ENCODE peak calls at places on chromosome 10, in six cellular contexts. One of them, this sample, is unnamed.

GRCh38 chr10:132146271-132146671 is 40.5 kb upstream of the DPYSL4 start:
- DNase-seq in upper lobe of left lung: peak
- DNase-seq in CD4-positive, alpha-beta T cell: no peak
- DNase-seq in HCT116: no peak
- DNase-seq in foreskin fibroblast: no peak
- DNase-seq in upper lobe of right lung: peak
- DNase-seq in this sample: no peak

GRCh38 chr10:95208702-95209391 is 14.8 kb downstream of the ACSM6 start:
- DNase-seq in upper lobe of left lung: no peak
- DNase-seq in CD4-positive, alpha-beta T cell: no peak
- DNase-seq in HCT116: peak
- DNase-seq in foreskin fibroblast: no peak
- DNase-seq in upper lobe of right lung: no peak
- DNase-seq in this sample: peak

GRCh38 chr10:118209215-118209614 is 132.9 kb downstream of the FAM204A start:
- DNase-seq in upper lobe of left lung: no peak
- DNase-seq in CD4-positive, alpha-beta T cell: no peak
- DNase-seq in HCT116: no peak
- DNase-seq in foreskin fibroblast: no peak
- DNase-seq in upper lobe of right lung: no peak
- DNase-seq in this sample: no peak

GRCh38 chr10:17452060-17452894 is 2.1 kb downstream of the ST8SIA6 start:
- DNase-seq in upper lobe of left lung: no peak
- DNase-seq in CD4-positive, alpha-beta T cell: no peak
- DNase-seq in HCT116: no peak
- DNase-seq in foreskin fibroblast: no peak
- DNase-seq in upper lobe of right lung: no peak
- DNase-seq in this sample: peak

GRCh38 chr10:129864601-129865126 is 99.4 kb downstream of the EBF3 start:
- DNase-seq in upper lobe of left lung: no peak
- DNase-seq in CD4-positive, alpha-beta T cell: no peak
- DNase-seq in HCT116: no peak
- DNase-seq in foreskin fibroblast: peak
- DNase-seq in upper lobe of right lung: no peak
- DNase-seq in this sample: no peak

GRCh38 chr10:57898231-57898630 is 369.5 kb downstream of the IPMK start:
- DNase-seq in upper lobe of left lung: no peak
- DNase-seq in CD4-positive, alpha-beta T cell: no peak
- DNase-seq in HCT116: no peak
- DNase-seq in foreskin fibroblast: no peak
- DNase-seq in upper lobe of right lung: no peak
- DNase-seq in this sample: peak

GRCh38 chr10:85492684-85493083 is 873.9 kb downstream of the GRID1 start:
- DNase-seq in upper lobe of left lung: no peak
- DNase-seq in CD4-positive, alpha-beta T cell: no peak
- DNase-seq in HCT116: no peak
- DNase-seq in foreskin fibroblast: no peak
- DNase-seq in upper lobe of right lung: no peak
- DNase-seq in this sample: peak

GRCh38 chr10:11993834-11994468 is 48.7 kb downstream of the UPF2 start:
- DNase-seq in upper lobe of left lung: no peak
- DNase-seq in CD4-positive, alpha-beta T cell: no peak
- DNase-seq in HCT116: no peak
- DNase-seq in foreskin fibroblast: no peak
- DNase-seq in upper lobe of right lung: no peak
- DNase-seq in this sample: no peak

GRCh38 chr10:73888514-73888913 is 14.2 kb upstream of the CAMK2G start:
- DNase-seq in upper lobe of left lung: no peak
- DNase-seq in CD4-positive, alpha-beta T cell: no peak
- DNase-seq in HCT116: no peak
- DNase-seq in foreskin fibroblast: no peak
- DNase-seq in upper lobe of right lung: no peak
- DNase-seq in this sample: no peak

GRCh38 chr10:79374312-79375191 is 27.3 kb downstream of the PPIF start:
- DNase-seq in upper lobe of left lung: no peak
- DNase-seq in CD4-positive, alpha-beta T cell: peak
- DNase-seq in HCT116: peak
- DNase-seq in foreskin fibroblast: peak
- DNase-seq in upper lobe of right lung: peak
- DNase-seq in this sample: peak

GRCh38 chr10:69004821-69005220 is 16.2 kb downstream of the KIFBP start:
- DNase-seq in upper lobe of left lung: no peak
- DNase-seq in CD4-positive, alpha-beta T cell: no peak
- DNase-seq in HCT116: peak
- DNase-seq in foreskin fibroblast: peak
- DNase-seq in upper lobe of right lung: no peak
- DNase-seq in this sample: no peak
- TF ChIP-seq CTCF in upper lobe of left lung: peak
- TF ChIP-seq CTCF in CD4-positive, alpha-beta T cell: peak
- TF ChIP-seq CTCF in HCT116: peak
- TF ChIP-seq CTCF in foreskin fibroblast: peak
- TF ChIP-seq CTCF in upper lobe of right lung: peak
- TF ChIP-seq CTCF in this sample: peak

GRCh38 chr10:93071674-93072224 is 1.9 kb upstream of the CYP26A1 start:
- DNase-seq in upper lobe of left lung: peak
- DNase-seq in CD4-positive, alpha-beta T cell: no peak
- DNase-seq in HCT116: no peak
- DNase-seq in foreskin fibroblast: no peak
- DNase-seq in upper lobe of right lung: peak
- DNase-seq in this sample: peak
- TF ChIP-seq CTCF in upper lobe of left lung: no peak
- TF ChIP-seq CTCF in CD4-positive, alpha-beta T cell: no peak
- TF ChIP-seq CTCF in HCT116: no peak
- TF ChIP-seq CTCF in foreskin fibroblast: no peak
- TF ChIP-seq CTCF in upper lobe of right lung: no peak
- TF ChIP-seq CTCF in this sample: peak

GRCh38 chr10:47165168-47165710 is 134.8 kb upstream of the GDF10 start:
- DNase-seq in upper lobe of left lung: no peak
- DNase-seq in CD4-positive, alpha-beta T cell: peak
- DNase-seq in HCT116: no peak
- DNase-seq in foreskin fibroblast: no peak
- DNase-seq in upper lobe of right lung: no peak
- DNase-seq in this sample: no peak
- TF ChIP-seq CTCF in upper lobe of left lung: no peak
- TF ChIP-seq CTCF in CD4-positive, alpha-beta T cell: no peak
- TF ChIP-seq CTCF in HCT116: no peak
- TF ChIP-seq CTCF in foreskin fibroblast: no peak
- TF ChIP-seq CTCF in upper lobe of right lung: no peak
- TF ChIP-seq CTCF in this sample: no peak

GRCh38 chr10:102596506-102596971 is 47.7 kb upstream of the TRIM8 start:
- DNase-seq in upper lobe of left lung: no peak
- DNase-seq in CD4-positive, alpha-beta T cell: no peak
- DNase-seq in HCT116: peak
- DNase-seq in foreskin fibroblast: no peak
- DNase-seq in upper lobe of right lung: no peak
- DNase-seq in this sample: peak
- TF ChIP-seq CTCF in upper lobe of left lung: peak
- TF ChIP-seq CTCF in CD4-positive, alpha-beta T cell: peak
- TF ChIP-seq CTCF in HCT116: no peak
- TF ChIP-seq CTCF in foreskin fibroblast: peak
- TF ChIP-seq CTCF in upper lobe of right lung: peak
- TF ChIP-seq CTCF in this sample: peak

GRCh38 chr10:47269294-47269693 is 30.7 kb upstream of the GDF10 start:
- DNase-seq in upper lobe of left lung: no peak
- DNase-seq in CD4-positive, alpha-beta T cell: no peak
- DNase-seq in HCT116: no peak
- DNase-seq in foreskin fibroblast: no peak
- DNase-seq in upper lobe of right lung: no peak
- DNase-seq in this sample: peak
- TF ChIP-seq CTCF in upper lobe of left lung: no peak
- TF ChIP-seq CTCF in CD4-positive, alpha-beta T cell: peak
- TF ChIP-seq CTCF in HCT116: no peak
- TF ChIP-seq CTCF in foreskin fibroblast: no peak
- TF ChIP-seq CTCF in upper lobe of right lung: peak
- TF ChIP-seq CTCF in this sample: peak